ENCODE peak calls at places on chromosome 9, in four cellular contexts. Y is astrocyte; F is GM23338; R is CD8-positive, alpha-beta T cell. A is an unnamed sample.

GRCh38 chr9:91577540-91577939 is 153.9 kb upstream of the NFIL3 start:
- DNase-seq in Y (no peak), F (no peak), R (no peak), A (no peak)

GRCh38 chr9:108743426-108743825 is 112.4 kb downstream of the ACTL7B start:
- DNase-seq in R (no peak), Y (no peak), F (no peak), A (no peak)

GRCh38 chr9:124553738-124554137 is 46.5 kb upstream of the NR5A1 start:
- DNase-seq in R (no peak), Y (peak; percentile 96), F (no peak), A (peak; percentile 30)

GRCh38 chr9:109968702-109969450 is 188.9 kb downstream of the PALM2AKAP2 start:
- DNase-seq in F (peak; percentile 60), R (no peak), Y (no peak), A (peak; percentile 55)

GRCh38 chr9:122806661-122807060 is 6.7 kb downstream of the OR1K1 start:
- DNase-seq in F (no peak), Y (peak; percentile 49), R (no peak), A (no peak)

GRCh38 chr9:136552117-136552685 is 6.4 kb upstream of the NOTCH1 start:
- DNase-seq in Y (peak; percentile 65), F (peak; percentile 24), R (no peak), A (peak; percentile 59)

GRCh38 chr9:89542461-89543021 is 44.6 kb upstream of the SEMA4D start:
- DNase-seq in Y (no peak), F (no peak), R (no peak), A (no peak)

GRCh38 chr9:137149367-137149766 is 10.4 kb downstream of the GRIN1 start:
- DNase-seq in F (no peak), Y (no peak), R (no peak), A (no peak)

GRCh38 chr9:107636596-107637405 is 147.2 kb upstream of the KLF4 start:
- DNase-seq in F (no peak), R (no peak), Y (no peak), A (peak; percentile 31)

GRCh38 chr9:135951889-135952663 is 9.1 kb downstream of the UBAC1 start:
- DNase-seq in F (no peak), R (no peak), Y (peak; percentile 85), A (no peak)

GRCh38 chr9:85156652-85157051 is 487.1 kb downstream of the NTRK2 start:
- DNase-seq in Y (no peak), F (peak; percentile 23), R (no peak), A (no peak)

GRCh38 chr9:27548055-27548741 is 18.6 kb upstream of the MOB3B start:
- DNase-seq in Y (peak; percentile 5), R (no peak), F (peak; percentile 66), A (peak; percentile 69)

GRCh38 chr9:127390563-127390962 is 6.4 kb upstream of the SLC2A8 start:
- DNase-seq in R (no peak), F (no peak), Y (no peak), A (no peak)

DNA sequence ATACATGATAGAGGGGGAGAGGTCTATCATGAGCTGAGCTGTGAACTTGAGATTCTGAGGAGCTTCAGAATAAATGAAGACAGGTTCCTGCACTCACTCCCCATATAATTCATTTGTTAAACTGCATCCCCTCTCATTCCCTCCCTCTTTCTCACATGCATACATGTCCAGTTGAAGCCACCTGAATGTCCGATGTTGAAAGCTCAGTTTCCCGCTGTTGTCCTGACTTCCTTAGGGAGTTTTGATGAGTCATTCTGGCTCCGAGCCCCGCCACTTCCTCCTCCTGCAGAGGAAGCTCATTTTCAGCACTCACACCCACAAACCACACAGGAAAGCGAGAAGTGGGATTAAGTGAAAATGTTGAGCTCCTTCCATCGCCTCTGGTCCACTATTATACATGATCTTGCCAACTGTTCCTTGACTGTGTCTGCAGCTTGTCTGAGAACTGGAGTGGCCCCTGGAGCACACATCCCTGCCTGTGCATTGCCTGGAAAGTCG is 121.2 kb downstream of the CEMIP2 start:
- DNase-seq in R (no peak), Y (peak; percentile 87), F (peak; percentile 12), A (peak; percentile 94)
- H3K4me3 ChIP-seq in R (no peak overlapping the region), Y (no peak overlapping the region), F (no peak overlapping the region), A (no peak overlapping the region)

GRCh38 chr9:117156150-117156688 is 258.6 kb downstream of the ASTN2 start:
- DNase-seq in Y (no peak), R (no peak), F (no peak), A (no peak)

GRCh38 chr9:117164512-117164911 is 250.3 kb downstream of the ASTN2 start:
- DNase-seq in F (no peak), Y (no peak), R (no peak), A (no peak)

GRCh38 chr9:117156771-117157535 is 257.9 kb downstream of the ASTN2 start:
- DNase-seq in Y (no peak), F (no peak), R (no peak), A (no peak)

GRCh38 chr9:117160254-117160653 is 254.6 kb downstream of the ASTN2 start:
- DNase-seq in Y (no peak), R (no peak), F (peak; percentile 51), A (no peak)
- TF ChIP-seq CTCF in Y (peak; percentile 32), R (no peak), F (peak; percentile 54), A (peak; percentile 24)

GRCh38 chr9:6692433-6692832 is 46.9 kb upstream of the GLDC start:
- DNase-seq in F (no peak), R (no peak), Y (no peak), A (no peak)

GRCh38 chr9:6687180-6687579 is 41.7 kb upstream of the GLDC start:
- DNase-seq in Y (no peak), F (no peak), R (no peak), A (no peak)

GRCh38 chr9:6692891-6693361 is 47.4 kb upstream of the GLDC start:
- DNase-seq in R (no peak), F (peak; percentile 83), Y (no peak), A (no peak)

GRCh38 chr9:6686396-6686795 is 40.9 kb upstream of the GLDC start:
- DNase-seq in F (no peak), Y (peak; percentile 15), R (no peak), A (peak; percentile 68)

GRCh38 chr9:6689893-6690634 is 44.5 kb upstream of the GLDC start:
- DNase-seq in F (no peak), R (no peak), Y (no peak), A (no peak)
- H3K4me3 ChIP-seq in F (no peak overlapping the region), R (no peak overlapping the region), Y (no peak overlapping the region), A (no peak overlapping the region)

DNA sequence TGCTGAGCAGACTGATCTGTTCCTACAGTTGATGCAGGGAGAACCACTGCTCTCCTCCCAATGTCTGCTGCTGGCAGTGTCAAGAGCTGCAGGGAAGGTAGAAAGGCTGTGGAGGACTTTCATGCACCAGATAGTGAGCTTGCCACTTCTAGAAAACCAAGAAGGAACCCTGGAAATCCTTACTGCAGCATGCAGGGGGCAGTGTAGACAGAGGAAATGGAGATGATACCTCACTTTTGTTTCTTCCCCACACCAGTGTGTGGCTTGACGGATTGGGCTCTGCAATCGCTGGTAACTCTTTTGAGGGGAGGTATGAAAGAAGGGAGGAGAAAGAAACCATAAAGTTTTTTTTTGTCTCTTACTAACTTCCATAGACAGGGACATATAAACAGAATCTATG is 480.7 kb downstream of the DMAC1 start:
- DNase-seq in R (no peak), Y (no peak), F (no peak), A (no peak)
- TF ChIP-seq CTCF in R (no peak), Y (no peak), F (no peak), A (no peak)

DNA sequence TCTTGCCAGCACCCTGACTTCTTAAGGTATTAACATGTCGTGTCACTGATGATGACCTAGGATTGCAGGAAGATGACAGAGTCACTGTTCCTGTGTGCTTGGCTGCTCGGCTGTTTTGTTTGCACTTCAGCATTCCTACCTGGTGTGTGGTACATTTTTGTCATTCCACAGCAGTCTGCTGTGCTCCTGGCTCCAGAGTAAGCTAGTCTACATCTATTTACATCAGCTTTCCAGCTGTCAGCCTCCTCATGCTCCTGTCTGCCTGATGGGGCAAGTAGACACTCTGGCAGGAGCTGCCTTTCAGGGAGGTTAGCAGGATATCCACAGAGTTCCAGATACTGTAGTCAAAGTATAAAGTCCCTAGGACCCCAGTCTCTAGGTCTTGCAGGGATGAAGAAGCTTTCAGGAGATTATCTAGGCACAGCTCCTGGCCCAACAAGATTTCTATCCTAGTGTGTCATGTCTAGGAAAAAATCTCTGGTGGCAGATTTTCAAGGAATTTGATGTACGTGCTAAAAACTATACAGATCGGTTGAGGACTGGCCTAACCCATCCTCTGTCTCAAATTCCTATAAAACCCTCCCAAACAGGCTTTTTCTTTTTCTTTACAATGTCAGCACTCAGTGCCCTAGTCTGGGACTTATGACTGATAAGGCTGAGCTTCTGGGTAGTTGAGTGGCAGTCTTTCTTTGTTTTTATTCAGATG is 28.5 kb downstream of the RUSC2 start:
- DNase-seq in F (peak; percentile 91), Y (peak; percentile 96), R (no peak), A (peak; percentile 93)
- H3K4me3 ChIP-seq in F (no peak overlapping the region), Y (no peak overlapping the region), R (no peak overlapping the region), A (no peak overlapping the region)

GRCh38 chr9:133564451-133564850 is 29.9 kb downstream of the ADAMTSL2 start:
- DNase-seq in Y (no peak), R (no peak), F (no peak), A (no peak)
- TF ChIP-seq CTCF in Y (no peak), R (no peak), F (no peak), A (no peak)

DNA sequence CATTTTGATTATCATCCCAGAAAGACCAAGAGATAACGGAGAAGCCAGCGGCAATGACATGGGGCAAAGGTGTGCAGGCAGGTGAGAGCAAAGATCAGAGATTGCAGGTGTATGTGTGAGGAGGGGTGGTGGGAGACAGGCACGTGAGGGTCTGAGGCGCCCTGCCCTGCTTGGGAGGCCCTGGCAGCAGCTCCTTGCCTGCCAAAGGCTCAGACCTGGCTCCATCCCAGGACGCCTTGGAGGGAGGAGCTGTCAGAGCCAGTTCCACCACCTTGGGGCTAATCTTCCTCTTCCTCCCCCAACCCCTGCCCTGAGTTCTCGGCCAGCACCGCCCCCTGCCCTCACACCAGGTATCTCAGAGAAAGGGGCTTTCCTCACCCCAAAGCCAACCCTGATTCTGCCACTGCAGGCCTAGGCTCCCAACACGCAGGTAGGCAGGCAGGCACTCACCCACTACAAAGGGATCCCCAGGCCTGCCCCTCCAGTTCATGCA is 2.0 kb downstream of the AQP3 start:
- DNase-seq in R (no peak), Y (no peak), F (no peak), A (no peak)
- H3K4me3 ChIP-seq in R (peak overlapping the region; percentile 79), Y (no peak overlapping the region), F (no peak overlapping the region), A (no peak overlapping the region)